ENCODE peak calls at places on chromosomes 4 and X, in ten cellular contexts. Q is dermis microvascular lymphatic vessel endothelial cell; H is aorta; V is iris pigment epithelial cell; X is HFF-Myc; N is stimulated activated CD4-positive, alpha-beta T cell treated with anti-CD3 and anti-CD28 coated beads, TNF-alpha, amount 100 ng/mL, for 48 hours; E is CD4-positive, alpha-beta memory T cell; M is NCI-H1048; W is AG10803; U is WTC11. F is an unnamed sample.

GRCh38 chr4:162839814-162840213 is 326.9 kb downstream of the NAF1 start:
- DNase-seq in Q (no peak), H (no peak), V (no peak), X (no peak), N (no peak), E (no peak), M (no peak), W (no peak), U (peak; percentile 45), F (peak; percentile 8)

GRCh38 chrX:47217121-47217851 is 1.2 kb upstream of the CDK16 start:
- DNase-seq in Q (peak; percentile 51), H (peak; percentile 76), V (peak; percentile 70), X (peak; percentile 32), N (no peak), E (no peak), M (peak; percentile 1), W (peak; percentile 62), U (no peak), F (peak; percentile 14)

GRCh38 chr4:98181815-98182214 is 38.5 kb upstream of the STPG2 start:
- DNase-seq in Q (peak; percentile 1), H (no peak), V (peak; percentile 48), X (no peak), N (no peak), E (no peak), M (no peak), W (peak; percentile 11), U (no peak), F (no peak)

GRCh38 chr4:177436456-177436855 is 5.8 kb downstream of the AGA start:
- DNase-seq in Q (no peak), H (no peak), V (no peak), X (no peak), N (no peak), E (no peak), M (no peak), W (no peak), U (no peak), F (no peak)

GRCh38 chr4:24104173-24104572 is 214.3 kb upstream of the PPARGC1A start:
- DNase-seq in Q (no peak), H (no peak), V (peak; percentile 72), X (no peak), N (no peak), E (no peak), M (no peak), W (no peak), U (no peak), F (no peak)

GRCh38 chr4:189547537-189547936 is 393.1 kb upstream of the FRG1 start:
- DNase-seq in Q (no peak), H (no peak), V (no peak), X (no peak), N (no peak), E (no peak), M (no peak), W (no peak), U (no peak), F (no peak)

GRCh38 chrX:67523932-67524331 is 19.9 kb upstream of the AR start:
- DNase-seq in Q (peak; percentile 18), H (no peak), V (no peak), X (no peak), N (no peak), E (no peak), M (no peak), W (no peak), U (no peak), F (no peak)

GRCh38 chr4:128308986-128309385 is 21.4 kb upstream of the PGRMC2 start:
- DNase-seq in Q (no peak), H (no peak), V (no peak), X (no peak), N (no peak), E (no peak), M (no peak), W (peak; percentile 47), U (no peak), F (no peak)

GRCh38 chr4:82905205-82905604 is 4.7 kb downstream of the THAP9 start:
- DNase-seq in Q (no peak), H (no peak), V (peak; percentile 76), X (no peak), N (no peak), E (no peak), M (no peak), W (peak; percentile 25), U (no peak), F (no peak)

GRCh38 chr4:165343353-165344191 is 16.1 kb downstream of the MSMO1 start:
- DNase-seq in Q (peak; percentile 20), H (no peak), V (no peak), X (no peak), N (no peak), E (no peak), M (no peak), W (no peak), U (no peak), F (peak; percentile 24)

F was measured in A549.